ENCODE peak calls at places on chromosome 19, in ten cellular contexts. U, P, Y, O, I, E, S, Q, L and C are unnamed samples.

GRCh38 chr19:10471909-10472308 is 31.2 kb downstream of the KEAP1 start:
- DNase-seq in U (no peak), P (no peak), Y (peak), O (peak), I (no peak), E (peak), S (no peak), Q (no peak), L (peak), C (no peak)

GRCh38 chr19:28880735-28881401 is 332.1 kb downstream of the UQCRFS1 start:
- DNase-seq in U (no peak), P (no peak), Y (no peak), O (no peak), I (no peak), E (no peak), S (no peak), Q (no peak), L (no peak), C (no peak)

GRCh38 chr19:45870798-45871197 is 6.7 kb downstream of the FOXA3 start:
- DNase-seq in U (no peak), P (no peak), Y (no peak), O (no peak), I (no peak), E (no peak), S (no peak), Q (no peak), L (no peak), C (no peak)

GRCh38 chr19:38729653-38730469 is 14.4 kb downstream of the CAPN12 start:
- DNase-seq in U (peak), P (peak), Y (peak), O (peak), I (peak), E (peak), S (peak), Q (peak), L (peak), C (peak)

GRCh38 chr19:42441047-42441440 is 1.7 kb downstream of the CXCL17 start:
- DNase-seq in U (no peak), P (no peak), Y (no peak), O (no peak), I (no peak), E (no peak), S (peak), Q (no peak), L (no peak), C (no peak)

GRCh38 chr19:1315470-1316166 is 29.9 kb downstream of the EFNA2 start:
- DNase-seq in U (peak), P (no peak), Y (peak), O (peak), I (no peak), E (peak), S (peak), Q (no peak), L (peak), C (no peak)

GRCh38 chr19:17933414-17934129 is 757 bp downstream of the CCDC124 start:
- DNase-seq in U (peak), P (no peak), Y (no peak), O (no peak), I (no peak), E (peak), S (no peak), Q (no peak), L (no peak), C (no peak)

GRCh38 chr19:39083983-39084731 is at the start of gene ACP7:
- DNase-seq in U (no peak), P (no peak), Y (no peak), O (no peak), I (no peak), E (no peak), S (peak), Q (no peak), L (no peak), C (no peak)

GRCh38 chr19:44658069-44658727 is 13.1 kb upstream of the CEACAM19 start:
- DNase-seq in U (no peak), P (no peak), Y (no peak), O (peak), I (no peak), E (peak), S (no peak), Q (no peak), L (peak), C (no peak)

GRCh38 chr19:55676384-55676783 is 1.4 kb downstream of the EPN1 start:
- DNase-seq in U (no peak), P (no peak), Y (no peak), O (no peak), I (no peak), E (peak), S (no peak), Q (no peak), L (no peak), C (no peak)

GRCh38 chr19:4343845-4344713 is 717 bp downstream of the MPND start:
- DNase-seq in U (no peak), P (no peak), Y (peak), O (no peak), I (peak), E (no peak), S (peak), Q (no peak), L (no peak), C (no peak)

GRCh38 chr19:57063070-57063469 is 56.7 kb upstream of the USP29 start:
- DNase-seq in U (no peak), P (no peak), Y (no peak), O (no peak), I (no peak), E (no peak), S (no peak), Q (no peak), L (no peak), C (no peak)

GRCh38 chr19:30563691-30564090 is 191.5 kb downstream of the ZNF536 start:
- DNase-seq in U (no peak), P (peak), Y (no peak), O (no peak), I (no peak), E (no peak), S (no peak), Q (no peak), L (no peak), C (no peak)

GRCh38 chr19:29840066-29840950 is 28.5 kb downstream of the CCNE1 start:
- DNase-seq in U (no peak), P (no peak), Y (no peak), O (no peak), I (no peak), E (no peak), S (no peak), Q (no peak), L (no peak), C (no peak)

GRCh38 chr19:51546650-51547396 is 15.4 kb upstream of the SIGLEC6 start:
- DNase-seq in U (peak), P (no peak), Y (peak), O (no peak), I (peak), E (peak), S (peak), Q (no peak), L (no peak), C (no peak)

GRCh38 chr19:15618321-15618720 is 3.3 kb downstream of the CYP4F8 start:
- DNase-seq in U (no peak), P (no peak), Y (no peak), O (no peak), I (peak), E (no peak), S (no peak), Q (no peak), L (no peak), C (no peak)

GRCh38 chr19:56269348-56269747 is 3.2 kb upstream of the EDDM13 start:
- DNase-seq in U (no peak), P (no peak), Y (no peak), O (no peak), I (no peak), E (no peak), S (no peak), Q (no peak), L (no peak), C (no peak)

GRCh38 chr19:13781547-13781946 is 7.3 kb downstream of the C19orf53 start:
- DNase-seq in U (peak), P (peak), Y (no peak), O (peak), I (peak), E (peak), S (no peak), Q (peak), L (peak), C (peak)

GRCh38 chr19:50875795-50876422 is 2.7 kb downstream of the KLK2 start:
- DNase-seq in U (no peak), P (no peak), Y (no peak), O (no peak), I (no peak), E (no peak), S (no peak), Q (no peak), L (no peak), C (no peak)

GRCh38 chr19:7326105-7326877 is 22.4 kb upstream of the ARHGEF18 start:
- DNase-seq in U (peak), P (peak), Y (peak), O (no peak), I (no peak), E (peak), S (peak), Q (no peak), L (peak), C (no peak)

GRCh38 chr19:54158812-54159351 is 639 bp downstream of the LENG1 start:
- DNase-seq in U (no peak), P (no peak), Y (peak), O (peak), I (no peak), E (peak), S (peak), Q (no peak), L (peak), C (no peak)

GRCh38 chr19:45340899-45341453 is 426 bp downstream of the KLC3 start:
- DNase-seq in U (peak), P (no peak), Y (no peak), O (no peak), I (peak), E (peak), S (no peak), Q (no peak), L (no peak), C (no peak)

GRCh38 chr19:33428627-33429013 is 55.1 kb downstream of the CEBPG start:
- DNase-seq in U (no peak), P (no peak), Y (no peak), O (no peak), I (no peak), E (no peak), S (no peak), Q (no peak), L (no peak), C (no peak)

GRCh38 chr19:50532952-50533351 is 19.2 kb upstream of the ASPDH start:
- DNase-seq in U (no peak), P (no peak), Y (no peak), O (no peak), I (no peak), E (no peak), S (no peak), Q (no peak), L (no peak), C (no peak)

GRCh38 chr19:29517412-29517811 is 8.4 kb upstream of the VSTM2B start:
- DNase-seq in U (no peak), P (no peak), Y (no peak), O (no peak), I (no peak), E (no peak), S (no peak), Q (no peak), L (no peak), C (no peak)

GRCh38 chr19:54431255-54431838 is 16.1 kb downstream of the TTYH1 start:
- DNase-seq in U (peak), P (no peak), Y (no peak), O (no peak), I (no peak), E (peak), S (no peak), Q (no peak), L (no peak), C (no peak)

GRCh38 chr19:9856609-9857008 is 21.5 kb downstream of the PIN1 start:
- DNase-seq in U (no peak), P (no peak), Y (no peak), O (no peak), I (no peak), E (no peak), S (no peak), Q (no peak), L (no peak), C (no peak)

GRCh38 chr19:10290876-10291553 is 1.3 kb downstream of the ICAM5 start:
- DNase-seq in U (peak), P (no peak), Y (no peak), O (peak), I (peak), E (peak), S (peak), Q (no peak), L (peak), C (no peak)

GRCh38 chr19:18437481-18438330 is at the start of gene ISYNA1:
- DNase-seq in U (peak), P (no peak), Y (no peak), O (peak), I (peak), E (peak), S (no peak), Q (no peak), L (peak), C (no peak)

GRCh38 chr19:15828121-15828620 is 12.7 kb upstream of the OR10H1 start:
- DNase-seq in U (no peak), P (no peak), Y (no peak), O (no peak), I (no peak), E (no peak), S (no peak), Q (no peak), L (no peak), C (no peak)

GRCh38 chr19:18520848-18521691 is 800 bp downstream of the ELL start:
- DNase-seq in U (peak), P (no peak), Y (peak), O (no peak), I (no peak), E (no peak), S (peak), Q (no peak), L (no peak), C (no peak)

GRCh38 chr19:43950834-43951626 is at the start of gene ZNF221:
- DNase-seq in U (peak), P (peak), Y (peak), O (peak), I (peak), E (peak), S (peak), Q (peak), L (peak), C (peak)

GRCh38 chr19:15288146-15288963 is 44.0 kb downstream of the BRD4 start:
- DNase-seq in U (no peak), P (peak), Y (no peak), O (no peak), I (peak), E (no peak), S (no peak), Q (no peak), L (peak), C (peak)

GRCh38 chr19:49688531-49689132 is 762 bp upstream of the ADM5 start:
- DNase-seq in U (no peak), P (no peak), Y (no peak), O (no peak), I (no peak), E (no peak), S (no peak), Q (no peak), L (no peak), C (no peak)

GRCh38 chr19:49879243-49879960 is 1.9 kb downstream of the TBC1D17 start:
- DNase-seq in U (peak), P (no peak), Y (peak), O (no peak), I (no peak), E (no peak), S (no peak), Q (no peak), L (no peak), C (no peak)